ENCODE peak calls at places on chromosomes 6 and 20, in ten cellular contexts. W is GM12878; V is T-helper 9 cell; Q is Peyer's patch; E is fibroblast of gingiva; H is HT-29; J is CD4-positive, alpha-beta T cell; T is NCI-H510A treated with DMSO at 0.1 percent for 48 hours; D is fibroblast of the conjunctiva; K is effector CD8-positive, alpha-beta T cell. P is an unnamed sample.

GRCh38 chr6:146028250-146028789 is 542 bp upstream of the GRM1 start:
- DNase-seq in V (peak), T (no peak), Q (no peak), D (peak), W (no peak), J (peak), H (peak), K (no peak), E (peak), P (no peak)

GRCh38 chr6:131082335-131082734 is 19.3 kb upstream of the EPB41L2 start:
- DNase-seq in H (no peak), T (no peak), W (no peak), E (no peak), V (no peak), J (no peak), K (no peak), Q (no peak), D (no peak), P (no peak)

GRCh38 chr20:49582413-49583334 is 14.7 kb upstream of the PTGIS start:
- DNase-seq in V (no peak), T (no peak), K (no peak), D (no peak), E (no peak), Q (no peak), J (no peak), H (no peak), W (no peak), P (no peak)

GRCh38 chr6:131303338-131303954 is 168.2 kb downstream of the AKAP7 start:
- DNase-seq in E (no peak), T (no peak), Q (no peak), K (no peak), H (no peak), W (no peak), D (no peak), V (no peak), J (no peak), P (no peak)

GRCh38 chr6:76790045-76790796 is 673.1 kb downstream of the HTR1B start:
- DNase-seq in J (no peak), D (no peak), K (no peak), W (no peak), E (no peak), T (no peak), V (no peak), Q (no peak), H (peak), P (no peak)

GRCh38 chr20:49247169-49247734 is 28.0 kb downstream of the DDX27 start:
- DNase-seq in E (no peak), Q (no peak), K (no peak), T (no peak), D (no peak), H (no peak), J (no peak), V (no peak), W (no peak), P (no peak)

GRCh38 chr6:34457747-34458462 is 8.0 kb upstream of the PACSIN1 start:
- DNase-seq in Q (no peak), V (no peak), J (no peak), D (no peak), W (no peak), T (peak), H (peak), K (no peak), E (no peak), P (no peak)

GRCh38 chr6:121309768-121310473 is 24.4 kb downstream of the TBC1D32 start:
- DNase-seq in H (no peak), J (no peak), W (no peak), Q (no peak), D (no peak), T (no peak), V (no peak), E (peak), K (no peak), P (no peak)

GRCh38 chr6:107767637-107768036 is 56.5 kb downstream of the SCML4 start:
- DNase-seq in J (no peak), V (no peak), K (no peak), Q (no peak), T (no peak), H (no peak), E (no peak), W (no peak), D (no peak), P (no peak)

GRCh38 chr20:51930775-51931174 is 128.5 kb upstream of the SALL4 start:
- DNase-seq in H (no peak), J (no peak), K (no peak), Q (no peak), D (peak), T (no peak), V (no peak), E (peak), W (no peak), P (no peak)

GRCh38 chr20:32727663-32728062 is 15.6 kb downstream of the COMMD7 start:
- DNase-seq in J (no peak), H (no peak), K (no peak), W (no peak), Q (no peak), T (no peak), V (no peak), E (peak), D (peak), P (peak)

GRCh38 chr6:22880686-22881433 is 311.5 kb downstream of the HDGFL1 start:
- DNase-seq in T (no peak), E (peak), H (no peak), Q (no peak), W (no peak), J (no peak), K (no peak), V (no peak), D (peak), P (no peak)

GRCh38 chr6:138504764-138505689 is 5.7 kb upstream of the NHSL1 start:
- DNase-seq in J (no peak), E (no peak), V (no peak), H (peak), W (no peak), T (no peak), D (no peak), K (no peak), Q (no peak), P (no peak)

GRCh38 chr20:17524551-17524950 is 6.6 kb downstream of the BFSP1 start:
- DNase-seq in J (no peak), Q (no peak), H (no peak), E (no peak), K (no peak), D (no peak), V (no peak), T (no peak), W (no peak), P (peak)

GRCh38 chr6:108561742-108562502 is 1.2 kb downstream of the FOXO3 start:
- DNase-seq in H (peak), K (no peak), D (no peak), T (no peak), W (no peak), J (no peak), V (no peak), E (no peak), Q (peak), P (no peak)

GRCh38 chr6:41657131-41658094 is 19.1 kb downstream of the MDFI start:
- DNase-seq in E (no peak), W (no peak), D (no peak), V (no peak), J (no peak), T (no peak), Q (no peak), K (no peak), H (no peak), P (no peak)

GRCh38 chr6:20092071-20092566 is 120.2 kb downstream of the MBOAT1 start:
- DNase-seq in Q (no peak), K (no peak), T (peak), W (peak), H (peak), D (peak), J (no peak), V (no peak), E (peak), P (peak)

GRCh38 chr6:109454483-109455160 is 950 bp downstream of the MICAL1 start:
- DNase-seq in D (no peak), V (peak), T (no peak), E (peak), K (peak), H (peak), W (peak), Q (peak), J (peak), P (peak)

GRCh38 chr20:45685896-45686295 is 15.9 kb upstream of the WFDC11 start:
- DNase-seq in V (no peak), T (no peak), W (no peak), J (no peak), K (no peak), H (peak), D (no peak), E (no peak), Q (no peak), P (no peak)